ENCODE peak calls at places on chromosome 6, in four cellular contexts. C is brain microvascular endothelial cell, D is upper lobe of right lung, Z is heart right ventricle. R is an unnamed sample.

GRCh38 chr6:63804381-63804956 is 168.9 kb downstream of the PHF3 start:
- DNase-seq in D (no peak), Z (no peak), C (peak; percentile 90), R (no peak)

GRCh38 chr6:41527721-41528408 is 18.3 kb upstream of the FOXP4 start:
- DNase-seq in Z (no peak), D (no peak), C (peak; percentile 7), R (no peak)

GRCh38 chr6:163837681-163838431 is 423.3 kb downstream of the QKI start:
- DNase-seq in Z (peak; percentile 16), C (no peak), D (no peak), R (no peak)

GRCh38 chr6:36959555-36960250 is 5.2 kb downstream of the PI16 start:
- DNase-seq in Z (no peak), D (peak; percentile 54), C (no peak), R (no peak)

GRCh38 chr6:79782775-79783174 is 151.6 kb downstream of the SH3BGRL2 start:
- DNase-seq in Z (no peak), C (no peak), D (no peak), R (no peak)

GRCh38 chr6:46254331-46254730 is 83.6 kb upstream of the ENPP5 start:
- DNase-seq in Z (no peak), C (no peak), D (no peak), R (no peak)

GRCh38 chr6:50610562-50610961 is 102.8 kb upstream of the TFAP2D start:
- DNase-seq in Z (no peak), C (no peak), D (no peak), R (no peak)

GRCh38 chr6:24126586-24127192 is 674 bp downstream of the NRSN1 start:
- DNase-seq in C (peak; percentile 67), Z (peak; percentile 28), D (no peak), R (peak; percentile 31)

GRCh38 chr6:31966506-31966905 is 5.4 kb downstream of the DXO start:
- DNase-seq in C (no peak), Z (no peak), D (no peak), R (no peak)

GRCh38 chr6:41637179-41638001 is 878 bp upstream of the MDFI start:
- DNase-seq in C (no peak), Z (no peak), D (no peak), R (no peak)

GRCh38 chr6:147614501-147614900 is 106.0 kb downstream of the SAMD5 start:
- DNase-seq in D (no peak), Z (no peak), C (no peak), R (no peak)

GRCh38 chr6:108699290-108700041 is 138.7 kb downstream of the FOXO3 start:
- DNase-seq in C (no peak), D (no peak), Z (peak; percentile 62), R (no peak)

GRCh38 chr6:56709650-56710049 is 67.0 kb upstream of the DST start:
- DNase-seq in C (no peak), D (no peak), Z (no peak), R (no peak)

GRCh38 chr6:28839443-28840120 is 84.2 kb downstream of the TRIM27 start:
- DNase-seq in D (no peak), C (no peak), Z (no peak), R (no peak)

GRCh38 chr6:120826253-120826652 is 508.0 kb downstream of the TBC1D32 start:
- DNase-seq in C (no peak), D (no peak), Z (no peak), R (no peak)

GRCh38 chr6:15969236-15969778 is 159.6 kb upstream of the MYLIP start:
- DNase-seq in C (no peak), D (no peak), Z (no peak), R (no peak)

GRCh38 chr6:46954819-46955520 is 33.2 kb upstream of the ADGRF5 start:
- DNase-seq in D (no peak), Z (peak; percentile 10), C (no peak), R (no peak)

GRCh38 chr6:134446228-134446848 is 128.4 kb upstream of the SGK1 start:
- DNase-seq in Z (no peak), D (no peak), C (no peak), R (no peak)

GRCh38 chr6:149862901-149863595 is 1.1 kb downstream of the LRP11 start:
- DNase-seq in D (peak; percentile 89), Z (peak; percentile 71), C (no peak), R (peak; percentile 76)

GRCh38 chr6:916160-916559 is 223.2 kb upstream of the EXOC2 start:
- DNase-seq in Z (no peak), D (no peak), C (no peak), R (no peak)

GRCh38 chr6:114051031-114051430 is 80.1 kb upstream of the HDAC2 start:
- DNase-seq in Z (no peak), D (no peak), C (no peak), R (no peak)

GRCh38 chr6:133555726-133556125 is 314.6 kb downstream of the EYA4 start:
- DNase-seq in C (no peak), Z (no peak), D (no peak), R (no peak)

GRCh38 chr6:326896-327537 is 34.7 kb downstream of the DUSP22 start:
- DNase-seq in C (no peak), Z (no peak), D (peak; percentile 68), R (no peak)

GRCh38 chr6:62367601-62368000 is 81.6 kb upstream of the KHDRBS2 start:
- DNase-seq in C (no peak), D (no peak), Z (no peak), R (no peak)

GRCh38 chr6:35048631-35049083 is 92.5 kb downstream of the TCP11 start:
- DNase-seq in C (no peak), D (no peak), Z (peak; percentile 55), R (peak; percentile 47)

GRCh38 chr6:35311390-35312075 is 13.9 kb downstream of the DEF6 start:
- DNase-seq in C (no peak), Z (no peak), D (no peak), R (no peak)

GRCh38 chr6:40344566-40345185 is 242.5 kb downstream of the LRFN2 start:
- DNase-seq in C (no peak), Z (no peak), D (no peak), R (no peak)

GRCh38 chr6:118206221-118206620 is 299.2 kb downstream of the SLC35F1 start:
- DNase-seq in C (no peak), D (no peak), Z (no peak), R (no peak)

GRCh38 chr6:116570856-116571682 is at the start of gene RWDD1:
- DNase-seq in C (peak; percentile 100), D (peak; percentile 100), Z (peak; percentile 99), R (peak; percentile 99)
- TF ChIP-seq CTCF in C (no peak), D (no peak), Z (peak; percentile 4), R (peak; percentile 57)

GRCh38 chr6:106631356-106631755 is 2.0 kb downstream of the QRSL1 start:
- DNase-seq in D (no peak), C (no peak), Z (no peak), R (no peak)
- TF ChIP-seq CTCF in D (no peak), C (no peak), Z (no peak), R (no peak)

GRCh38 chr6:17707371-17707651 is 586 bp upstream of the NUP153 start:
- DNase-seq in Z (no peak), D (no peak), C (no peak), R (no peak)

GRCh38 chr6:17705428-17705777 is 1.3 kb downstream of the NUP153 start:
- DNase-seq in D (no peak), Z (peak; percentile 64), C (peak; percentile 70), R (no peak)

GRCh38 chr6:17703256-17703694 is 3.5 kb downstream of the NUP153 start:
- DNase-seq in D (no peak), C (peak; percentile 42), Z (peak; percentile 10), R (no peak)

GRCh38 chr6:17706580-17707370 is at the start of gene NUP153:
- DNase-seq in C (peak; percentile 98), D (peak; percentile 99), Z (peak; percentile 98), R (peak; percentile 100)

DNA sequence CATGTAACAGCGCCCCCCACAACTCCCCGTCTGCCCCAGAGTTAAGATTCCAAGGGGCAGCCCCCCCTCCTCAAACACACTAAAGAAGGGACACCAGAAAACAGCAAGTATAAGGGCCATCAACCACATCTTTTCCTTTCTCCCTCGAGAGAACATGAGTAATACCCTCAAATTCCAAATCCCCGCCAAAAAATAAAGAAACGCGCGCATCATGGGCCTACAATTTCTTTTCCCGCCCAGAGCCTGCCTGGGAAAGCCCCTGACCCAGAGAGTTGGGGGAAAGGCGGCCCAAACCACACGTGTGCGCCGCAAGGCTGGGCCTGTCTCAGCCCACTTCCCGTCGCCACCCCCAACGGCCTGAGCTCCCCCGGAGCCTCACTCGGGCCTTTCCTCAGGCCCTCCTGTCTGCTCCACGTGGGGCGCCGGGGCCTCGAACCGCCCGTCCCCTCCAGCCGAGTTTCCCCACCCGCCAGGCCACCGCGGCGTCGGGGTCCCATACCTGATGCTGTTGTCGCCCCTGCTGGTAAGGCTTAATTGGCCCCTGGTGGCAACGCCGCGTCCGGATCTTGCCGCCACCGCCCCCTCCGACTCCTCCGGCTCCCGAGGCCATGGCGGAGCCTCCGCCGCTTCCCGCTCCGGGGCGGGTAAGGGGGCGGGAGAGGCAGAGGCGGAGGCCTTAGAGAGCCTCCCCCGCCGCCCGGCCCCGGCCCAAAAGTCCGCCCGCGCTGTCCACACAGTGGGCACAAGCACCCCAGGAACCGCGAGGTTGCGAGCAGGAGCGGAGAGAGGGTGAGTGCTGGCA is 746 bp downstream of the NUP153 start:
- DNase-seq in D (peak; percentile 84), C (peak; percentile 33), Z (peak; percentile 61), R (no peak)
- TF ChIP-seq CTCF in D (peak; percentile 11), C (peak; percentile 27), Z (peak; percentile 11), R (peak; percentile 6)

GRCh38 chr6:156658186-156658585 is 119.0 kb upstream of the ARID1B start:
- DNase-seq in C (peak; percentile 80), D (no peak), Z (peak; percentile 41), R (no peak)

GRCh38 chr6:156658596-156659316 is 118.4 kb upstream of the ARID1B start:
- DNase-seq in Z (no peak), D (no peak), C (no peak), R (no peak)

GRCh38 chr6:156660389-156660788 is 116.8 kb upstream of the ARID1B start:
- DNase-seq in D (no peak), Z (no peak), C (no peak), R (no peak)

GRCh38 chr6:156659317-156660198 is 117.6 kb upstream of the ARID1B start:
- DNase-seq in Z (no peak), D (no peak), C (no peak), R (no peak)

DNA sequence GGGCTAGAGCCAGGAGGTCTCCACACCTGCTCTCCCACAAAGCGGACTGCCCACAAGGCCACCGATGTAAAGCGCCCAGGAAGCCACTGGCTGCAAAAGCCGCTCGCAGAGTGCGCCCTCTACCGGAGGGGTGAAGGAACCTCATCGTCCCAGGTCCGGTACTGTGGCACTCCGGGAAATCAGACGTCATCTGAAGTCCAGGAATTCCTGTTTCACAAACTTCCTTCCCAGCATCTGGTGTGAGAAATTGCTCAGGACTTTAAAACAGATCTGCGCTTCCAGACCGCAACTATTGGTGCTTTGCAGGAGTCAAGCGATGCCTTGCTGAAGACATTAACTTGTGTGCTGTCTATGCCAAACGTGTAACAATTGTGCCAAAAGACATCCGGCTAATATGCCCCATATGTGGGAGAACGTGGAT is 115.1 kb upstream of the ARID1B start:
- DNase-seq in C (peak; percentile 76), Z (no peak), D (peak; percentile 69), R (no peak)
- TF ChIP-seq CTCF in C (peak; percentile 31), Z (peak; percentile 49), D (peak; percentile 45), R (peak; percentile 73)

GRCh38 chr6:140371360-140371870 is 997.0 kb upstream of the CITED2 start:
- DNase-seq in Z (no peak), D (no peak), C (no peak), R (no peak)
- TF ChIP-seq CTCF in Z (no peak), D (no peak), C (no peak), R (no peak)

R was measured in dorsolateral prefrontal cortex.